ENCODE peak calls at places on chromosomes 7 and 10, in nine cellular contexts. Y is activated CD8-positive, alpha-beta memory T cell treated with anti-CD3 and anti-CD28 coated beads, Interleukin-2, amount 50 U/mL, for 4 hours; D is cerebellar cortex; E is NCI-H1092; W is psoas muscle; U is nucleus accumbens; K is EL; A is activated naive CD4-positive, alpha-beta T cell; Q is memory B cell. F is an unnamed sample.

GRCh38 chr7:115232041-115232440 is 310.1 kb downstream of the MDFIC start:
- DNase-seq in E (no peak), Y (no peak), K (no peak), U (no peak), D (no peak), Q (no peak), A (no peak), W (no peak), F (no peak)

GRCh38 chr7:750111-750905 is 23.2 kb upstream of the PRKAR1B start:
- DNase-seq in A (no peak), Y (no peak), Q (no peak), U (no peak), D (peak), K (no peak), W (no peak), E (no peak), F (no peak)

GRCh38 chr7:151460474-151460855 is 20.5 kb upstream of the CRYGN start:
- DNase-seq in U (no peak), K (no peak), Q (no peak), W (peak), Y (no peak), D (no peak), A (no peak), E (no peak), F (no peak)

GRCh38 chr10:21336476-21337170 is 188.9 kb downstream of the SKIDA1 start:
- DNase-seq in Y (no peak), E (no peak), D (peak), Q (no peak), U (no peak), K (peak), W (peak), A (no peak), F (no peak)

GRCh38 chr7:2537981-2538851 is 17.1 kb downstream of the BRAT1 start:
- DNase-seq in D (no peak), E (no peak), Q (no peak), Y (no peak), W (peak), U (no peak), A (no peak), K (no peak), F (no peak)

GRCh38 chr10:133127291-133128125 is 32.5 kb upstream of the KNDC1 start:
- DNase-seq in U (no peak), K (no peak), Q (no peak), A (peak), E (no peak), W (peak), Y (peak), D (no peak), F (no peak)

GRCh38 chr7:2864999-2865670 is 21.0 kb upstream of the GNA12 start:
- DNase-seq in Y (peak), A (peak), E (peak), Q (peak), U (peak), K (peak), D (peak), W (peak), F (no peak)

GRCh38 chr7:129093867-129094456 is 39.1 kb upstream of the TNPO3 start:
- DNase-seq in Y (no peak), U (no peak), D (no peak), Q (no peak), A (no peak), W (no peak), E (no peak), K (no peak), F (no peak)

GRCh38 chr7:117603627-117604026 is 123.8 kb downstream of the CFTR start:
- DNase-seq in A (no peak), D (no peak), K (no peak), E (no peak), W (no peak), U (no peak), Q (no peak), Y (no peak), F (no peak)

GRCh38 chr7:73429218-73429617 is 4.4 kb upstream of the FZD9 start:
- DNase-seq in Y (no peak), D (no peak), W (no peak), Q (no peak), U (no peak), E (peak), A (no peak), K (no peak), F (no peak)

GRCh38 chr10:52653510-52653909 is 119.1 kb downstream of the MBL2 start:
- DNase-seq in W (no peak), D (peak), A (no peak), Q (no peak), Y (no peak), U (no peak), K (no peak), E (no peak), F (no peak)

GRCh38 chr10:133364645-133365431 is 7.0 kb upstream of the FUOM start:
- DNase-seq in E (peak), U (no peak), Y (no peak), A (no peak), Q (no peak), D (peak), W (no peak), K (no peak), F (no peak)

GRCh38 chr10:74593470-74593869 is 232.9 kb upstream of the KAT6B start:
- DNase-seq in E (no peak), D (no peak), Y (no peak), A (no peak), Q (no peak), K (peak), U (no peak), W (no peak), F (no peak)

GRCh38 chr10:133162910-133163856 is 3.2 kb downstream of the KNDC1 start:
- DNase-seq in E (no peak), K (no peak), U (no peak), D (no peak), Q (no peak), Y (no peak), W (no peak), A (no peak), F (no peak)

GRCh38 chr7:143934526-143935340 is at the start of gene OR2F2:
- DNase-seq in E (no peak), U (no peak), Y (no peak), K (peak), A (no peak), Q (no peak), W (no peak), D (no peak), F (no peak)

GRCh38 chr10:14405076-14406065 is 74.6 kb upstream of the FRMD4A start:
- DNase-seq in U (no peak), D (peak), A (no peak), Y (no peak), Q (no peak), W (no peak), E (peak), K (peak), F (no peak)

GRCh38 chr7:4939971-4940720 is 18.8 kb downstream of the MMD2 start:
- DNase-seq in D (peak), A (no peak), K (no peak), Y (no peak), E (no peak), Q (no peak), U (peak), W (no peak), F (no peak)

GRCh38 chr7:83468251-83468739 is 180.6 kb downstream of the SEMA3E start:
- DNase-seq in Q (no peak), A (no peak), D (no peak), K (peak), Y (no peak), W (peak), U (peak), E (no peak), F (peak)

F was measured in GM12864.